ENCODE peak calls at places on chromosomes 4 and X, in six cellular contexts. U is brain microvascular endothelial cell, V is Panc1, K is cardiac muscle cell, T is A673, Z is lower lobe of right lung. S is an unnamed sample.
A peak's percentile ranks its signal among the peaks of the same experiment; 100 is the strongest.

GRCh38 chrX:134013092-134013497 is 27.7 kb upstream of the GPC3 start:
- DNase-seq in K (no peak), V (no peak), U (peak; percentile 1), T (peak; percentile 64), Z (no peak), S (peak; percentile 35)

GRCh38 chr4:75895744-75896314 is 6.4 kb downstream of the PPEF2 start:
- DNase-seq in V (peak; percentile 22), T (peak; percentile 3), Z (no peak), K (peak; percentile 21), U (no peak), S (peak; percentile 45)

GRCh38 chr4:110550260-110550659 is 72.6 kb downstream of the PITX2 start:
- DNase-seq in U (peak; percentile 11), K (no peak), Z (no peak), V (no peak), T (peak; percentile 5), S (peak; percentile 37)

GRCh38 chr4:173365359-173365996 is 5.3 kb upstream of the SAP30 start:
- DNase-seq in T (no peak), K (no peak), U (no peak), Z (no peak), V (no peak), S (no peak)

GRCh38 chr4:146959692-146960091 is 14.0 kb upstream of the TTC29 start:
- DNase-seq in K (peak; percentile 31), V (no peak), T (no peak), Z (no peak), U (peak; percentile 48), S (peak; percentile 20)

GRCh38 chr4:113893546-113893945 is 85.9 kb downstream of the ARSJ start:
- DNase-seq in T (no peak), U (no peak), V (no peak), K (no peak), Z (no peak), S (peak; percentile 34)

GRCh38 chr4:182643801-182644311 is 273.3 kb downstream of the DCTD start:
- DNase-seq in T (no peak), V (no peak), U (peak; percentile 81), K (peak; percentile 64), Z (no peak), S (peak; percentile 93)

GRCh38 chr4:107689912-107690587 is 30.0 kb downstream of the PAPSS1 start:
- DNase-seq in V (peak; percentile 50), K (no peak), T (no peak), Z (no peak), U (peak; percentile 76), S (peak; percentile 74)

GRCh38 chr4:22413416-22413815 is 102.5 kb downstream of the ADGRA3 start:
- DNase-seq in K (no peak), V (no peak), T (no peak), Z (no peak), U (no peak), S (no peak)

GRCh38 chr4:83865417-83866150 is 329.7 kb downstream of the GPAT3 start:
- DNase-seq in V (no peak), U (no peak), T (no peak), K (no peak), Z (no peak), S (no peak)

GRCh38 chr4:110636231-110636676 is 13.4 kb upstream of the PITX2 start:
- DNase-seq in K (no peak), Z (no peak), U (no peak), T (no peak), V (no peak), S (no peak)

GRCh38 chrX:122777766-122778165 is 406.3 kb upstream of the GRIA3 start:
- DNase-seq in K (no peak), V (no peak), Z (no peak), U (no peak), T (peak; percentile 0), S (no peak)

GRCh38 chr4:33193109-33193508 is 2472.9 kb downstream of the PCDH7 start:
- DNase-seq in Z (no peak), V (no peak), U (no peak), K (no peak), T (no peak), S (no peak)

GRCh38 chr4:188037003-188037713 is 41.6 kb downstream of the ZFP42 start:
- DNase-seq in K (no peak), U (peak; percentile 7), Z (no peak), T (no peak), V (no peak), S (no peak)

GRCh38 chrX:110427076-110427475 is 68.4 kb downstream of the RTL9 start:
- DNase-seq in U (no peak), K (no peak), V (no peak), Z (no peak), T (no peak), S (no peak)

GRCh38 chr4:167248271-167248670 is 14.0 kb upstream of the SPOCK3 start:
- DNase-seq in Z (no peak), U (no peak), V (no peak), T (no peak), K (no peak), S (no peak)

GRCh38 chr4:1547131-1547862 is 136.8 kb downstream of the FAM53A start:
- DNase-seq in V (no peak), U (no peak), K (peak; percentile 54), Z (no peak), T (no peak), S (no peak)

GRCh38 chr4:102439835-102440234 is 61.3 kb upstream of the NFKB1 start:
- DNase-seq in T (peak; percentile 35), V (no peak), Z (no peak), K (peak; percentile 11), U (peak; percentile 79), S (peak; percentile 92)

GRCh38 chrX:106751407-106751806 is 24.9 kb downstream of the RNF128 start:
- DNase-seq in V (no peak), K (no peak), Z (no peak), U (no peak), T (no peak), S (no peak)

GRCh38 chr4:13349096-13349495 is 135.0 kb downstream of the RAB28 start:
- DNase-seq in K (no peak), Z (no peak), T (no peak), V (no peak), U (no peak), S (peak; percentile 70)

GRCh38 chrX:49910344-49910743 is 12.1 kb upstream of the CLCN5 start:
- DNase-seq in K (no peak), U (no peak), Z (no peak), T (peak; percentile 24), V (no peak), S (no peak)

GRCh38 chr4:176875441-176875930 is 82.8 kb upstream of the VEGFC start:
- DNase-seq in K (peak; percentile 9), V (no peak), Z (no peak), T (no peak), U (no peak), S (no peak)

GRCh38 chr4:52425751-52426326 is 233.3 kb downstream of the USP46 start:
- DNase-seq in T (peak; percentile 75), Z (no peak), V (no peak), K (no peak), U (no peak), S (no peak)

GRCh38 chr4:78621395-78621794 is 69.8 kb downstream of the ANXA3 start:
- DNase-seq in T (no peak), V (no peak), K (peak; percentile 14), Z (no peak), U (no peak), S (no peak)

GRCh38 chrX:39261446-39262147 is 460.3 kb downstream of the MID1IP1 start:
- DNase-seq in V (peak; percentile 4), U (peak; percentile 27), Z (no peak), T (peak; percentile 40), K (peak; percentile 68), S (peak; percentile 44)

GRCh38 chr4:1403591-1404572 is 2.4 kb downstream of the NKX1-1 start:
- DNase-seq in K (no peak), V (no peak), U (no peak), Z (peak; percentile 28), T (no peak), S (no peak)

GRCh38 chr4:25540734-25541133 is 114.9 kb upstream of the SLC34A2 start:
- DNase-seq in T (no peak), Z (no peak), V (no peak), K (no peak), U (no peak), S (no peak)

GRCh38 chrX:63755892-63756291 is 29.1 kb downstream of the ARHGEF9 start:
- DNase-seq in Z (no peak), U (no peak), V (no peak), T (no peak), K (no peak), S (no peak)

GRCh38 chrX:94097852-94098251 is 423.8 kb downstream of the FAM133A start:
- DNase-seq in U (no peak), T (no peak), V (no peak), Z (no peak), K (no peak), S (no peak)

GRCh38 chr4:74794341-74794801 is at the start of gene BTC:
- DNase-seq in U (no peak), Z (peak; percentile 72), V (peak; percentile 18), T (peak; percentile 18), K (peak; percentile 21), S (peak; percentile 6)

GRCh38 chr4:137471895-137472294 is 60.4 kb downstream of the PCDH18 start:
- DNase-seq in K (no peak), Z (no peak), U (no peak), T (no peak), V (peak; percentile 27), S (no peak)
- H3K4me3 ChIP-seq in K (no peak overlapping the region), Z (no peak overlapping the region), U (no peak overlapping the region), T (no peak overlapping the region), V (no peak overlapping the region), S (no peak overlapping the region)

GRCh38 chr4:5919571-5919970 is 26.7 kb upstream of the CRMP1 start:
- DNase-seq in V (no peak), T (no peak), K (no peak), U (no peak), Z (no peak), S (no peak)
- H3K4me3 ChIP-seq in V (no peak overlapping the region), T (no peak overlapping the region), K (no peak overlapping the region), U (no peak overlapping the region), Z (no peak overlapping the region), S (no peak overlapping the region)

GRCh38 chr4:100811046-100811445 is 293.2 kb upstream of the EMCN start:
- DNase-seq in U (no peak), K (no peak), T (no peak), Z (no peak), V (no peak), S (no peak)

GRCh38 chr4:100820249-100820648 is 302.4 kb upstream of the EMCN start:
- DNase-seq in U (no peak), K (no peak), Z (no peak), T (no peak), V (no peak), S (no peak)

GRCh38 chr4:100819505-100819904 is 301.7 kb upstream of the EMCN start:
- DNase-seq in U (no peak), Z (no peak), K (no peak), T (no peak), V (no peak), S (no peak)

GRCh38 chr4:100816646-100817045 is 298.8 kb upstream of the EMCN start:
- DNase-seq in V (no peak), K (no peak), Z (no peak), T (peak; percentile 6), U (no peak), S (no peak)
- H3K4me3 ChIP-seq in V (no peak overlapping the region), K (no peak overlapping the region), Z (no peak overlapping the region), T (no peak overlapping the region), U (no peak overlapping the region), S (no peak overlapping the region)

DNA sequence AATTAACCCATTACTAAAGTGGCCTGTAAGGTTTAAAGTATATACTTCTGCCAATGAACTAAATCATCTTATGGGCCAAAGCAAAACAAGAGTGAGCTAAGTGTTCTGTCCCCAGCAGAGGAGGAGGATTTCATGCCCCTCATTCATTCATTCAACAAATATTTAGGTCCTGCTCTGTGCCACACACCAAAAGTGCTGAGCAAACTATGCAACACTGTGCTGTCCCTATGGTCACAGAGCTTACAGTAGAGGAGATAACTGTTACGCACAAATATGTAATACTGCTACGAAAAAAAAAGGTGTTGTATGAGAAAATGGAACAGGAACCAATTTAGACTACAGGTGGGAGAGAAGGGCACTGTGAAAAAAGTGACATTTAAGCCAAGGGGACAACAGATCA is 1.7 kb downstream of the SH3KBP1 start:
- DNase-seq in V (no peak), U (no peak), Z (no peak), K (no peak), T (no peak), S (no peak)
- H3K4me3 ChIP-seq in V (peak overlapping the region; percentile 54), U (no peak overlapping the region), Z (peak overlapping the region; percentile 65), K (no peak overlapping the region), T (no peak overlapping the region), S (no peak overlapping the region)